ENCODE peak calls at places on chromosomes 2 and 18, in five cellular contexts. Z is H1; Q is lower lobe of right lung; T is effector memory CD4-positive, alpha-beta T cell; C is CD4-positive, alpha-beta memory T cell. Y is an unnamed sample.

GRCh38 chr2:205758051-205758450 is 75.8 kb downstream of the NRP2 start:
- DNase-seq in Z (no peak), Q (no peak), T (no peak), C (no peak), Y (no peak)

GRCh38 chr2:46002507-46002883 is 294.7 kb upstream of the EPAS1 start:
- DNase-seq in Z (no peak), Q (no peak), T (no peak), C (no peak), Y (no peak)

GRCh38 chr18:68611301-68611700 is 103.6 kb downstream of the TMX3 start:
- DNase-seq in Z (no peak), Q (no peak), T (no peak), C (no peak), Y (no peak)

GRCh38 chr2:64478502-64479230 is 24.7 kb downstream of the LGALSL start:
- DNase-seq in Z (no peak), Q (no peak), T (no peak), C (no peak), Y (no peak)

GRCh38 chr2:121605820-121606733 is 43.2 kb downstream of the CLASP1 start:
- DNase-seq in Z (no peak), Q (no peak), T (no peak), C (no peak), Y (no peak)

GRCh38 chr2:46844034-46844433 is 71.6 kb downstream of the MCFD2 start:
- DNase-seq in Z (no peak), Q (no peak), T (no peak), C (no peak), Y (no peak)

GRCh38 chr2:212052412-212053159 is 486.0 kb downstream of the ERBB4 start:
- DNase-seq in Z (no peak), Q (no peak), T (no peak), C (no peak), Y (no peak)

GRCh38 chr2:74146929-74147728 is 583 bp downstream of the BOLA3 start:
- DNase-seq in Z (no peak), Q (no peak), T (no peak), C (no peak), Y (no peak)

GRCh38 chr2:222398446-222398885 is 25.9 kb upstream of the SGPP2 start:
- DNase-seq in Z (no peak), Q (no peak), T (no peak), C (no peak), Y (no peak)

GRCh38 chr2:115560671-115561070 is 1118.2 kb downstream of the DPP10 start:
- DNase-seq in Z (no peak), Q (no peak), T (no peak), C (no peak), Y (no peak)

GRCh38 chr2:65281626-65282351 is 54.2 kb downstream of the ACTR2 start:
- DNase-seq in Z (no peak), Q (no peak), T (no peak), C (no peak), Y (no peak)

GRCh38 chr2:232951891-232952290 is 61.2 kb downstream of the NGEF start:
- DNase-seq in Z (no peak), Q (no peak), T (no peak), C (no peak), Y (no peak)

GRCh38 chr2:110104025-110104771 is 11.4 kb downstream of the MALL start:
- DNase-seq in Z (no peak), Q (peak), T (no peak), C (no peak), Y (no peak)

GRCh38 chr2:134405641-134406081 is 151.8 kb downstream of the MGAT5 start:
- DNase-seq in Z (no peak), Q (no peak), T (no peak), C (no peak), Y (no peak)

GRCh38 chr2:32931945-32932709 is 14.6 kb upstream of the LTBP1 start:
- DNase-seq in Z (no peak), Q (no peak), T (no peak), C (no peak), Y (no peak)

GRCh38 chr2:150591901-150592300 is 104.4 kb upstream of the RND3 start:
- DNase-seq in Z (no peak), Q (no peak), T (no peak), C (no peak), Y (no peak)

GRCh38 chr2:21010813-21011439 is 32.9 kb downstream of the APOB start:
- DNase-seq in Z (no peak), Q (no peak), T (no peak), C (no peak), Y (no peak)

GRCh38 chr2:222939208-222939846 is 78.5 kb downstream of the ACSL3 start:
- DNase-seq in Z (peak), Q (no peak), T (peak), C (peak), Y (peak)

GRCh38 chr18:38459086-38459485 is 893.5 kb upstream of the CELF4 start:
- DNase-seq in Z (no peak), Q (no peak), T (no peak), C (no peak), Y (no peak)

GRCh38 chr2:233691443-233692433 is 952 bp upstream of the UGT1A6 start:
- DNase-seq in Z (no peak), Q (no peak), T (no peak), C (no peak), Y (no peak)

GRCh38 chr18:54716586-54716985 is 111.7 kb upstream of the RAB27B start:
- DNase-seq in Z (no peak), Q (no peak), T (no peak), C (no peak), Y (no peak)

GRCh38 chr2:74010087-74010541 is 25.4 kb downstream of the TET3 start:
- DNase-seq in Z (no peak), Q (peak), T (no peak), C (no peak), Y (no peak)

GRCh38 chr18:54517521-54517920 is 73.5 kb upstream of the DYNAP start:
- DNase-seq in Z (no peak), Q (no peak), T (no peak), C (no peak), Y (no peak)

GRCh38 chr18:8982416-8983183 is 119.9 kb upstream of the NDUFV2 start:
- DNase-seq in Z (no peak), Q (no peak), T (no peak), C (no peak), Y (no peak)

GRCh38 chr2:176079851-176080539 is 3.8 kb downstream of the EVX2 start:
- DNase-seq in Z (no peak), Q (no peak), T (no peak), C (no peak), Y (peak)

GRCh38 chr2:226795281-226796011 is 4.2 kb downstream of the IRS1 start:
- DNase-seq in Z (no peak), Q (peak), T (no peak), C (no peak), Y (no peak)

GRCh38 chr2:160125828-160126227 is 63.4 kb upstream of the PLA2R1 start:
- DNase-seq in Z (no peak), Q (no peak), T (no peak), C (no peak), Y (no peak)

GRCh38 chr2:74896232-74896631 is 62.2 kb upstream of the POLE4 start:
- DNase-seq in Z (no peak), Q (no peak), T (no peak), C (no peak), Y (no peak)

DNA sequence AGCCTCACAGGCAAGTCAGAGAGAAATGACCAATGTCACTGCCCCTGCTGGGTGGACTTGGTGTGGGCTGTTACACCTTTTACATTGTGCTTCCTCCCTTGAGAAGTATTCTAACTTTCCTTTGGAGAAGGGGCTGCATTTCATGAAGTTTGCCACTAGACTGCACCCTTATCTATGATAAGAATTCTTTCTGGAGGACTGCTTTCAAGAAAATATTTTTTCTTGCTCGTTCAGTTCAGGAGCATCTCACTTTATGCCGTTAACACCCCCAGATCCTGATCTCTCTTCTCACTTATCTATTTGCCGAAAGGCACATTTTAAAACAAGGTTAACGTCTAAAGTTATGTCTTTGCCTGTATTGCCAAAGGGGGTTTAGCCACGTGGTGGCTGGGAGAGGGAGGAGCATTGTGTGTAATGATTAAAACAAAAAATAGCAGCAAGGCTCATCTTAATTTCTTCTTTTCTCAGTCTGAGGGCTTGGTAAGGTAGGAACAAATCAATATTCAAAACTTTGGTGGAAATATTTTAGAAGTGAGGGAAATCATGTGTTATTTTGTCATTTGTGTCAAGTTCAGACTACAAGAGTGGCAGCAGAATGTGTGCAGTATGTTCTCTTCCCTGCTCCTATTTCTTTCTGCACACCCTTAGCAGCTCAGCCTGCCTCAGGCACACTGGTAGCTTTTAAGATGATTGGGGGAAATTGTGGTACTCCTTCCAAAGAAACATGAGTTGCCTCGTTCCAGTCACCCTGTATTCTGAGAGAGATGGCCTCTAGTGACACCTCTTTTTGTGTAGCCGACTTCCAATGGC is 1.6 kb upstream of the IGFBP5 start:
- DNase-seq in Z (no peak), Q (no peak), T (no peak), C (no peak), Y (no peak)
- H3K27ac ChIP-seq in Z (no peak), Q (no peak), T (no peak), C (no peak), Y (no peak)

GRCh38 chr2:127575941-127576432 is 40.5 kb downstream of the MYO7B start:
- DNase-seq in Z (no peak), Q (no peak), T (no peak), C (no peak), Y (no peak)

GRCh38 chr2:127577208-127577475 is 41.7 kb downstream of the MYO7B start:
- DNase-seq in Z (no peak), Q (no peak), T (no peak), C (no peak), Y (no peak)

GRCh38 chr2:127577503-127577902 is 42.0 kb downstream of the MYO7B start:
- DNase-seq in Z (no peak), Q (no peak), T (no peak), C (no peak), Y (no peak)

GRCh38 chr2:127575185-127575765 is 39.8 kb downstream of the MYO7B start:
- DNase-seq in Z (no peak), Q (no peak), T (no peak), C (no peak), Y (no peak)

DNA sequence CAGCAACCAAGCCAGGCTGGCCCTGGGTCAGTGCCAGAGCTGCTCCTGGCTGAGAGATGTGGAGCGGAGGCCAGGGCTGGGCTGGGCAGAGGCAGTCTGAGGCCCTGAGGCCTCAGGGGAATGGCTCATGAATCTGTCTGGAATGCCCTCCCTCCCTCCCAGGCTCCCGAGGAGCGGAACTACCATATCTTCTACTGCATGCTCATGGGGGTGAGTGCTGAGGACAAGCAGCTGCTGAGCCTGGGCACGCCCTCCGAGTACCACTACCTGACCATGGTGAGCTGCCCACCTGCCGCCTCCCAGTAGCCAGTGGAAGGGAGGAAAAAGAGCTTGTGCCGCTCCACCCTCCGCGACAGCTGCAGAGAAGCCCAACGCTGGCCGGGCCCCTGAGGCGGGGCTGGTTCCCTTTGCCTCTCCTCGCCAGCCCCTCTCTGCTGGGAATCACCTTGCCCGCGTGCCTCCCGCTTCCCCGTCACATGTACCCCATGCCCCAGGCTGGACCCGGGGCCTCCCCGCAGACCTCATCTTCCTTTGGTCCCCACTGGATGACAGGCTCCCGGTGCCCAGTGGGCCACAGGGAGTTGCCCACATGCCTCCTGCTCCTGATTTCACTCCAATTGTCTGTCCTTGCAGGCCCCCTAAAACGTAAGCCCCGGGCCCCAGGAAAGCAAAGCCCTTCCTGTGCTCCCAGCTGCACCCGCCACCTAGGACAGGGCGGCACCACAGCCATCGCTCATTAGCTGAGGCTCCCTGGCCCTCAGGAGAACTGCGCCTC is 41.1 kb downstream of the MYO7B start:
- DNase-seq in Z (no peak), Q (no peak), T (no peak), C (no peak), Y (no peak)
- H3K4me3 ChIP-seq in Z (no peak), Q (no peak), T (no peak), C (no peak), Y (no peak)

GRCh38 chr2:191333911-191334357 is 88.7 kb downstream of the MYO1B start:
- DNase-seq in Z (no peak), Q (no peak), T (no peak), C (no peak), Y (no peak)
- H3K27ac ChIP-seq in Z (no peak), Q (no peak), T (no peak), C (no peak), Y (no peak)

DNA sequence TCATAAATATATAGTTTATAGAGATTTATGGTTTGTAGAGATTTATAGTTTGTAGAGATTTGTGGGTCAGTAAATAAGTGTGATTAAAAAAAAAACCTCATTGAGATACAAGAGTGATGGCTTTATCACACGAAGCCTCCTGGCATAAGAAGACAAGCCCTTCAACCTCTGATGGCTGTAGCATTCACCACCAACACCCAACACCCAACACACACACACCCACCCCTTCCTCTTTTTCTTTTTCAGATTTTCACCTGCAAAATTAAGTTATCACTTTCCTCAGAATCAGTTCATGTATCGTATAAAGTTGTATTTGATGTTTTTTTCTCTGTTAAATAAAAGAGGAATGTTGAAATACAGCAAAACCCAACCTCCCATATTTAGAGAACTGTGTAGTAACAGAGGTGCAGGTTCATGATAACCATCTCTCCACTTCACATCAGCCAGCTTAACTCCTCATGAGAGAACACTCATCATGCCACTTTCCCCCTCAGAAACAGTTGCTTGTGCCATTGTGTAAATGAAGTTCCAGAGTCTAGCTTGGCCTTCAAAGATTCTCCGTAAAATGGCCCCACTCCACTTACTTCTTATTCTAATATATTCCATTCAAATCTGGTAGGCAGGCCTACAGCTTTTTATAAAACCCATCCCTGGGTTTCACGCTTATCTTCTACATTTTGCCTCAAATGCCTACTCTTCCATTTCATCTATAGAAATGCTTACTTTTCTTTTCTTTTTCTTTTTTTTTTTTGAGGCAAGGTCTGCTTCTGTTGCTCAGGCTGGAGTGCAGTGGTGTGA is 105.9 kb downstream of the SPTBN1 start:
- DNase-seq in Z (no peak), Q (no peak), T (no peak), C (no peak), Y (peak)
- H3K4me3 ChIP-seq in Z (peak), Q (no peak), T (peak), C (peak), Y (no peak)

DNA sequence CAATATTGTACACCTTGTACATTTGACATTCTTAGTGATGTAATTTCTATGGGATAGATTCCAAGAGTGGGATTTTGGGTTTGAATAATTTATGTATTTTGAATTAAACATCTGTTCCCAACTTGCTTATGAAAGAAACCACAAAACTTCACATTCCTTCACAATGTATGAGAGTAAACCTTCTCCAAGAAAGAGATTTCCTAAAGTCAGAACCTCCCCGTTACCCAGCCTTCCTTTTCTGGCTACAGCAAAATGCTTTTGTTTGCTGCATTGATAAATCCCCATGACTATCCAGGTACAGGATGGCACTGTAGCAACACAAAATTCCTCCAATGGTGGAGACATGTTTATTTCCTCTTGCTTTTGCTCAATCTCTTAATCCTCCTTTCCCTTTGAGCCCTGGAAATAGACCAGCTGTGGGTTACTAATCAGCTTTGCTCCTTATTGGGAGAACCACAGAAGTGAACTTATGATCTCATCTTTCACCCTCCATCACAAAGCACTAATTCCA is 58.4 kb upstream of the GALR1 start:
- DNase-seq in Z (no peak), Q (no peak), T (no peak), C (no peak), Y (no peak)
- H3K27ac ChIP-seq in Z (no peak), Q (no peak), T (no peak), C (no peak), Y (no peak)

GRCh38 chr18:34223893-34224422 is 755 bp downstream of the NOL4 start:
- DNase-seq in Z (no peak), Q (no peak), T (no peak), C (no peak), Y (no peak)
- H3K4me3 ChIP-seq in Z (peak), Q (peak), T (no peak), C (no peak), Y (no peak)

Y was measured in HL-60.